ENCODE peak calls at places on chromosomes 12 and 14, in seven cellular contexts. F is Peyer's patch, M is psoas muscle, H is HepG2, U is A549, Q is AG09319, O is body of pancreas. S is an unnamed sample.

GRCh38 chr12:88600272-88600671 is 20.0 kb upstream of the KITLG start:
- DNase-seq in F (no peak), M (no peak), H (no peak), U (no peak), Q (peak), O (no peak), S (no peak)

GRCh38 chr12:49565119-49565955 is 2.6 kb downstream of the MCRS1 start:
- DNase-seq in F (no peak), M (no peak), H (no peak), U (no peak), Q (no peak), O (no peak), S (no peak)

GRCh38 chr12:76237086-76237701 is 111.0 kb downstream of the BBS10 start:
- DNase-seq in F (no peak), M (no peak), H (no peak), U (no peak), Q (no peak), O (no peak), S (no peak)

GRCh38 chr12:52454411-52455201 is 2.7 kb upstream of the KRT6B start:
- DNase-seq in F (no peak), M (no peak), H (no peak), U (no peak), Q (no peak), O (no peak), S (no peak)

GRCh38 chr14:54471641-54472040 is 17.1 kb downstream of the GMFB start:
- DNase-seq in F (no peak), M (no peak), H (no peak), U (no peak), Q (no peak), O (no peak), S (no peak)

GRCh38 chr14:68712703-68713370 is 80.0 kb downstream of the ZFP36L1 start:
- DNase-seq in F (no peak), M (no peak), H (no peak), U (no peak), Q (no peak), O (no peak), S (no peak)

GRCh38 chr12:90170740-90171139 is 462.1 kb upstream of the ATP2B1 start:
- DNase-seq in F (no peak), M (no peak), H (no peak), U (no peak), Q (no peak), O (no peak), S (no peak)

GRCh38 chr12:132560421-132560830 is 50.0 kb downstream of the LRCOL1 start:
- DNase-seq in F (peak), M (no peak), H (no peak), U (peak), Q (no peak), O (peak), S (no peak)

GRCh38 chr14:101367421-101368261 is 193.7 kb upstream of the DIO3 start:
- DNase-seq in F (no peak), M (peak), H (no peak), U (no peak), Q (no peak), O (no peak), S (no peak)

GRCh38 chr14:104694991-104695659 is 5.7 kb downstream of the INF2 start:
- DNase-seq in F (peak), M (no peak), H (no peak), U (no peak), Q (no peak), O (no peak), S (no peak)

GRCh38 chr12:72925716-72926115 is 653.5 kb downstream of the TRHDE start:
- DNase-seq in F (no peak), M (no peak), H (no peak), U (no peak), Q (no peak), O (no peak), S (no peak)

GRCh38 chr14:84323963-84324362 is 1206.0 kb upstream of the FLRT2 start:
- DNase-seq in F (no peak), M (no peak), H (no peak), U (no peak), Q (no peak), O (no peak), S (no peak)

GRCh38 chr12:71755146-71755892 is 656 bp downstream of the RAB21 start:
- DNase-seq in F (peak), M (peak), H (peak), U (peak), Q (peak), O (no peak), S (peak)

GRCh38 chr12:89988556-89988955 is 279.9 kb upstream of the ATP2B1 start:
- DNase-seq in F (no peak), M (no peak), H (no peak), U (no peak), Q (no peak), O (no peak), S (no peak)

GRCh38 chr14:60655114-60655897 is 6.0 kb upstream of the SIX1 start:
- DNase-seq in F (no peak), M (no peak), H (no peak), U (no peak), Q (peak), O (no peak), S (no peak)

GRCh38 chr12:15899282-15899870 is 11.8 kb upstream of the DERA start:
- DNase-seq in F (no peak), M (no peak), H (peak), U (no peak), Q (no peak), O (no peak), S (no peak)

GRCh38 chr14:83170165-83170564 is 1636.5 kb upstream of the SEL1L start:
- DNase-seq in F (no peak), M (no peak), H (no peak), U (no peak), Q (no peak), O (no peak), S (no peak)

GRCh38 chr12:117192057-117192456 is 1.8 kb upstream of the FBXO21 start:
- DNase-seq in F (no peak), M (no peak), H (no peak), U (no peak), Q (no peak), O (no peak), S (no peak)

GRCh38 chr12:43131304-43131703 is 420.7 kb downstream of the ADAMTS20 start:
- DNase-seq in F (no peak), M (no peak), H (no peak), U (no peak), Q (no peak), O (no peak), S (no peak)

GRCh38 chr14:28830115-28830534 is 63.5 kb downstream of the FOXG1 start:
- DNase-seq in F (no peak), M (no peak), H (no peak), U (no peak), Q (no peak), O (no peak), S (no peak)

GRCh38 chr14:67461341-67461985 is 27.1 kb downstream of the TMEM229B start:
- DNase-seq in F (no peak), M (no peak), H (no peak), U (no peak), Q (no peak), O (no peak), S (no peak)

GRCh38 chr14:103006106-103006505 is 51.2 kb downstream of the CDC42BPB start:
- DNase-seq in F (no peak), M (no peak), H (no peak), U (no peak), Q (no peak), O (no peak), S (no peak)

GRCh38 chr12:112350593-112351592 is 31.3 kb downstream of the HECTD4 start:
- DNase-seq in F (no peak), M (no peak), H (no peak), U (no peak), Q (no peak), O (no peak), S (no peak)

GRCh38 chr12:82415402-82415801 is 57.1 kb downstream of the METTL25 start:
- DNase-seq in F (no peak), M (no peak), H (no peak), U (no peak), Q (no peak), O (no peak), S (no peak)

GRCh38 chr12:99386907-99387306 is 260.6 kb upstream of the GARIN6 start:
- DNase-seq in F (no peak), M (no peak), H (peak), U (peak), Q (no peak), O (no peak), S (no peak)

GRCh38 chr12:53217049-53217929 is 10.2 kb upstream of the ITGB7 start:
- DNase-seq in F (no peak), M (peak), H (no peak), U (no peak), Q (no peak), O (no peak), S (no peak)

GRCh38 chr12:114165921-114166320 is 199.8 kb upstream of the RBM19 start:
- DNase-seq in F (no peak), M (no peak), H (no peak), U (no peak), Q (no peak), O (no peak), S (no peak)

DNA sequence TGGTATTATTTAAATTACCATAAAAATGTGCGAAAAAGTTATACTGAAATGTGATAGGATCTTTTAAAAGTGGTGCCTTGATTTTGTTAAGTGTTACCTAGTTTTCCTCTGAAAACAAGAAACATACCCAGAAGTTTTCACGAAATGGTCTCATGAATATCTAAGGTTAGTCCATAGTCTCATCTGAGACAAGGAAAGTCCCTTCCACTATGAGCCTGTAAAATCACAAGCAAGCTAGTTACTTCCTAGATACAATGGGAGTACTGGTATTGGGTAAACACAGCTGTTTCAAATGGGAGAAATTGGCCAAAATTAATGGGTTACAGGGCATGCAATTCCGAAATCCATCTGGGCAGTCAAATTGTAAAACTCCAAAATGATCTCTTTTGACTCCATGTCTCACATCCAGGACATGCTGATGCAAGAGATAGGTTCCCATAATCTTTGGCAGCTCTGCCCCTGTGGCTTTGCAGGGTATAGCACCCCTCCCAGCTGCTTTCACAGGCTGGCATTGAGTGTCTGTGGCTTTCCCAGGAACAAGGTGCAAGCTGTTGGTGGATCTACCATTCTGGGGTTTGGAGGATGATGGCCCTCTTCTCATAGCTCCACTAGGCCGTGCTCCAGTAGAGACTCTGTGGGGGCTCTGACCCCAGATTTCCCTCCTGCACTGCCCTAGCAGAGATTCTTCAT is 271.4 kb downstream of the NAV3 start:
- DNase-seq in F (no peak), M (no peak), H (no peak), U (no peak), Q (no peak), O (no peak), S (no peak)
- TF ChIP-seq CTCF in F (no peak), M (no peak), H (no peak), U (no peak), Q (no peak), O (no peak), S (no peak)

GRCh38 chr14:24677956-24678355 is 44.0 kb upstream of the GZMB start:
- DNase-seq in F (no peak), M (no peak), H (no peak), U (no peak), Q (no peak), O (no peak), S (no peak)

GRCh38 chr14:24680516-24680915 is 46.5 kb upstream of the GZMB start:
- DNase-seq in F (no peak), M (no peak), H (no peak), U (no peak), Q (no peak), O (no peak), S (no peak)

GRCh38 chr14:24678801-24679247 is 44.8 kb upstream of the GZMB start:
- DNase-seq in F (peak), M (peak), H (peak), U (peak), Q (peak), O (peak), S (peak)

GRCh38 chr14:24681056-24681455 is 47.1 kb upstream of the GZMB start:
- DNase-seq in F (no peak), M (no peak), H (no peak), U (no peak), Q (no peak), O (no peak), S (no peak)

GRCh38 chr14:24679248-24680085 is 45.5 kb upstream of the GZMB start:
- DNase-seq in F (no peak), M (no peak), H (no peak), U (no peak), Q (no peak), O (no peak), S (no peak)
- TF ChIP-seq CTCF in F (no peak), M (no peak), H (no peak), U (peak), Q (no peak), O (no peak), S (no peak)

GRCh38 chr12:3004655-3005565 is 45.7 kb downstream of the TEAD4 start:
- DNase-seq in F (no peak), M (peak), H (no peak), U (peak), Q (no peak), O (no peak), S (no peak)
- TF ChIP-seq CTCF in F (no peak), M (peak), H (peak), U (no peak), Q (peak), O (no peak), S (no peak)

DNA sequence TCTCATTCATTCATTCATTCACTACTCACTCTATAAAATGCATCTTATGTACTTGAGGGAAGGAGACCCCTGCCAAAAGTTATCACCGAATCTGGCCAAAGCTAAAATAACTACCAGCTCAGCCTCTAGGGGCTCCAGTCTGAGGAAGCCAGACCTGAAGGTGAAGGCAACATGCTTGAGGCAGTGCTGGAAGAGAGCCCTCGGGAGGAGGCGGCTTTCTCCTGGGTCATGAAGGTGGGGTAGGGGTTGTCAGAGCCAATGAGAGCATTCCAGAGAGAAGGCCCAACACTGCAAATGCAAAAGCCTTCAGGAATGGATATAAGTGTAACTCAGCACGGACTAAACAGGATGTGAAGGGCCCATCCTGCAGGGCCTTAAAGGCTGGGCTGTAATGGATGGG is 62.4 kb downstream of the GSC start:
- DNase-seq in F (no peak), M (no peak), H (no peak), U (peak), Q (no peak), O (no peak), S (no peak)
- TF ChIP-seq CTCF in F (no peak), M (no peak), H (no peak), U (no peak), Q (no peak), O (no peak), S (no peak)